ENCODE peak calls at places on chromosomes 1 and 21, in four cellular contexts. Y is psoas muscle, W is breast epithelium, O is AG10803. E is an unnamed sample.

GRCh38 chr1:245770191-245770590 is 615.4 kb downstream of the KIF26B start:
- DNase-seq in W (no peak), O (no peak), Y (no peak), E (no peak)

GRCh38 chr1:47393141-47393540 is 22.9 kb upstream of the FOXE3 start:
- DNase-seq in Y (no peak), O (no peak), W (no peak), E (no peak)

GRCh38 chr1:70353641-70354331 is 736 bp downstream of the ANKRD13C start:
- DNase-seq in W (no peak), O (peak), Y (no peak), E (no peak)

GRCh38 chr1:243745361-243745760 is 104.7 kb downstream of the AKT3 start:
- DNase-seq in O (peak), W (no peak), Y (no peak), E (no peak)

GRCh38 chr1:227759345-227760300 is 24.4 kb downstream of the SNAP47 start:
- DNase-seq in W (peak), Y (peak), O (peak), E (no peak)

GRCh38 chr1:44390277-44390676 is 14.8 kb upstream of the RNF220 start:
- DNase-seq in W (no peak), O (peak), Y (no peak), E (no peak)

GRCh38 chr1:70827030-70827429 is 220.6 kb downstream of the PTGER3 start:
- DNase-seq in Y (no peak), W (no peak), O (no peak), E (no peak)

GRCh38 chr1:160577661-160578060 is 1.6 kb downstream of the CD84 start:
- DNase-seq in W (no peak), Y (no peak), O (no peak), E (no peak)

GRCh38 chr1:202143011-202143767 is 1.3 kb downstream of the ARL8A start:
- DNase-seq in Y (peak), O (no peak), W (no peak), E (no peak)

GRCh38 chr1:234907585-234908457 is 220.8 kb downstream of the TOMM20 start:
- DNase-seq in O (peak), Y (no peak), W (no peak), E (no peak)

GRCh38 chr1:201346337-201346939 is 31.0 kb downstream of the TNNT2 start:
- DNase-seq in Y (no peak), W (peak), O (peak), E (no peak)

GRCh38 chr1:200602632-200603031 is 17.9 kb downstream of the KIF14 start:
- DNase-seq in W (no peak), O (no peak), Y (no peak), E (no peak)

GRCh38 chr1:116359060-116359830 is 13.8 kb upstream of the ATP1A1 start:
- DNase-seq in O (no peak), Y (no peak), W (no peak), E (no peak)

GRCh38 chr21:29238967-29239289 is 59.8 kb upstream of the BACH1 start:
- DNase-seq in O (peak), Y (no peak), W (no peak), E (no peak)

GRCh38 chr21:39188521-39189139 is 5.4 kb upstream of the PSMG1 start:
- DNase-seq in W (no peak), Y (no peak), O (no peak), E (no peak)

GRCh38 chr1:44660176-44660575 is 14.1 kb downstream of the TMEM53 start:
- DNase-seq in Y (peak), O (no peak), W (peak), E (no peak)

GRCh38 chr1:29921741-29922140 is 685.4 kb downstream of the PTPRU start:
- DNase-seq in O (no peak), Y (no peak), W (no peak), E (no peak)

GRCh38 chr1:235511470-235512240 is 7.4 kb upstream of the B3GALNT2 start:
- DNase-seq in W (no peak), O (no peak), Y (no peak), E (no peak)

GRCh38 chr1:14552246-14552970 is 46.1 kb upstream of the KAZN start:
- DNase-seq in Y (no peak), O (no peak), W (no peak), E (no peak)

GRCh38 chr21:16583567-16583966 is 853.8 kb downstream of the USP25 start:
- DNase-seq in W (no peak), Y (no peak), O (no peak), E (no peak)

GRCh38 chr1:37605806-37606474 is 10.2 kb upstream of the GNL2 start:
- DNase-seq in Y (no peak), O (peak), W (peak), E (no peak)

GRCh38 chr21:20999567-21000169 is 1.5 kb downstream of the NCAM2 start:
- DNase-seq in Y (no peak), O (peak), W (no peak), E (no peak)

GRCh38 chr1:206904423-206905142 is 7.3 kb downstream of the IL24 start:
- DNase-seq in W (no peak), O (no peak), Y (no peak), E (no peak)

GRCh38 chr1:49251385-49251784 is 474.7 kb upstream of the BEND5 start:
- DNase-seq in O (no peak), W (no peak), Y (no peak), E (no peak)
- TF ChIP-seq CTCF in O (no peak), W (no peak), Y (no peak), E (no peak)

GRCh38 chr1:111734426-111734825 is 4.8 kb downstream of the INKA2 start:
- DNase-seq in Y (no peak), W (no peak), O (no peak), E (no peak)
- H3K4me3 ChIP-seq in Y (no peak), W (no peak), O (no peak), E (no peak)

GRCh38 chr21:46600978-46601377 is 3.9 kb downstream of the S100B start:
- DNase-seq in Y (no peak), O (no peak), W (no peak), E (no peak)
- TF ChIP-seq CTCF in Y (no peak), O (no peak), W (no peak), E (no peak)

DNA sequence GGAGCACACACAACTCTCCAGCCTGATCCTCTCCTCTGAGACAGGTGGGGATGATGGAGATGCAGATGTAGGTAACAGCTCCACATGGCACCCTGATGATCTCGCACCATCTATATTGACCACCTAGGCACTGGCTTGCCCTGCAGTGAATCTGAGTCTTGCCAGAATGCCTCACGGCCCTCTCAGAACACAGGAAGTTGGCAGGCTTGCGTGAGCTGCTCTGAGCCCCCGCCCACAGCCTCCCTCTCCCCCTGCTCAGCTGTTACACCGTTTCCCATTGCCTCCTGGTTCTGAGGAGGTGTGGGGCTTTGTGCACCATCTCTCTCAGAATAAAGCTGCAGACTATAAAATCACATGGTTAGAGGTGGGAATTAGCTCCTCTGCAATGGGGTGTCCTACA is 48.0 kb downstream of the URB2 start:
- DNase-seq in O (no peak), Y (no peak), W (no peak), E (no peak)
- H3K4me3 ChIP-seq in O (no peak), Y (no peak), W (no peak), E (no peak)

DNA sequence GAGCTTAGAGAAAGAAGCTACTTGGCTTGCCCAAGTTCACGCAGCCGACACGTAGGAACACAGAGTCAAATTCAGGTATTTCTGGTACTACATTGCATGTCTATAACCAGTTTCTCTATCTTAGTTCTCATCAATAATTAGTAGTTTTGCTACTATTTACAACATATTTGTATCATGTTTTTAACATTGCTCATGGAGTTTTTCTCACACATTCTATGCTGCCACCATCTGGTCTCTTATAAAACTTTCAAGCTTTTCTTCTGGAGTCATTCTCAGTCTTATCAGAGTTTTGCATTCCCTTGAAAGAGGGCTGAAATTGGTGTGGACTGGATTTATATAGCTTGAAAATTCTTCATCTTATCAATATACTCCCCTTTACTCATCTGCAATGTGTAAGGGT is 118.8 kb upstream of the PALMD start:
- DNase-seq in O (peak), Y (no peak), W (no peak), E (no peak)
- TF ChIP-seq CTCF in O (peak), Y (peak), W (no peak), E (no peak)

GRCh38 chr1:197770243-197770642 is 5.0 kb downstream of the DENND1B start:
- DNase-seq in W (no peak), Y (no peak), O (no peak), E (no peak)
- H3K4me3 ChIP-seq in W (no peak), Y (no peak), O (no peak), E (no peak)

GRCh38 chr1:223820515-223820858 is 25.3 kb downstream of the TP53BP2 start:
- DNase-seq in O (no peak), Y (no peak), W (no peak), E (no peak)
- TF ChIP-seq CTCF in O (no peak), Y (no peak), W (no peak), E (no peak)

DNA sequence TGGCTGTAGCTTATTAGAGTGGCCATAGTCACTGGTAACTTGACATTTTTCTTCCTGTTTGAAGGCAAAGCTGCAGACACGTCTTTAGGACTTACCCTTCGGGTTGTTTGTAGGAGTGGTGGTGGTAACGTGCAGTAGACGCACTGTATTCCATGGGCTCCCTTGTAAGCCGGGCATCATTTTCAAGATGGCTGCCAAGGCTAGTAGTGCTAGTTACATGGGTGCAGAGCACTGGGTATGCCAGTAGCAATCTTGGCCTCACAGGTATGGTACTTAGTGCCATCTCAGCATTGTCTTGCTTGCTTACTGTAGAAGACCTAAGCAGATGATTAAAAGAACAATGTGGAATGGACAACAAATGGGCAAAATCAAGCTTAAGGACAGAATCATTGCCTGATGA is 1.9 kb downstream of the YBX1 start:
- DNase-seq in Y (no peak), O (no peak), W (no peak), E (no peak)
- H3K4me3 ChIP-seq in Y (peak), O (peak), W (no peak), E (peak)